ENCODE peak calls at places on chromosomes 16 and 17, in seven cellular contexts. One of them, this sample, is unnamed.
A peak's percentile ranks its signal among the peaks of the same experiment; 100 is the strongest.

GRCh38 chr17:31722251-31723056 is 136.6 kb downstream of the COPRS start:
- DNase-seq in stimulated activated naive CD8-positive, alpha-beta T cell treated with anti-CD3 and anti-CD28 coated beads, Interleukin-15, Interleukin-2, amounts not matched to agents 100 U/mL and 50 U/mL, for 24 hours: no peak
- DNase-seq in GM03348: peak; percentile 52
- DNase-seq in mesenchymal stem cell: peak; percentile 88
- DNase-seq in retina: no peak
- DNase-seq in central memory CD4-positive, alpha-beta T cell: no peak
- DNase-seq in EH: peak; percentile 89
- DNase-seq in this sample: no peak

GRCh38 chr16:56777533-56777932 is 47.6 kb downstream of the NUP93 start:
- DNase-seq in retina: no peak
- DNase-seq in EH: peak; percentile 66
- DNase-seq in GM03348: peak; percentile 27
- DNase-seq in stimulated activated naive CD8-positive, alpha-beta T cell treated with anti-CD3 and anti-CD28 coated beads, Interleukin-15, Interleukin-2, amounts not matched to agents 100 U/mL and 50 U/mL, for 24 hours: no peak
- DNase-seq in mesenchymal stem cell: no peak
- DNase-seq in central memory CD4-positive, alpha-beta T cell: no peak
- DNase-seq in this sample: no peak

GRCh38 chr17:35841505-35841904 is 27.2 kb downstream of the HEATR9 start:
- DNase-seq in central memory CD4-positive, alpha-beta T cell: no peak
- DNase-seq in GM03348: no peak
- DNase-seq in retina: no peak
- DNase-seq in stimulated activated naive CD8-positive, alpha-beta T cell treated with anti-CD3 and anti-CD28 coated beads, Interleukin-15, Interleukin-2, amounts not matched to agents 100 U/mL and 50 U/mL, for 24 hours: no peak
- DNase-seq in mesenchymal stem cell: peak; percentile 17
- DNase-seq in EH: peak; percentile 17
- DNase-seq in this sample: no peak

GRCh38 chr17:77279448-77280303 is 138.9 kb downstream of the SEC14L1 start:
- DNase-seq in central memory CD4-positive, alpha-beta T cell: no peak
- DNase-seq in GM03348: no peak
- DNase-seq in retina: no peak
- DNase-seq in stimulated activated naive CD8-positive, alpha-beta T cell treated with anti-CD3 and anti-CD28 coated beads, Interleukin-15, Interleukin-2, amounts not matched to agents 100 U/mL and 50 U/mL, for 24 hours: no peak
- DNase-seq in EH: no peak
- DNase-seq in mesenchymal stem cell: peak; percentile 16
- DNase-seq in this sample: peak; percentile 95

GRCh38 chr16:30637952-30638351 is 12.8 kb upstream of the PRR14 start:
- DNase-seq in GM03348: peak; percentile 35
- DNase-seq in EH: peak; percentile 70
- DNase-seq in mesenchymal stem cell: peak; percentile 74
- DNase-seq in stimulated activated naive CD8-positive, alpha-beta T cell treated with anti-CD3 and anti-CD28 coated beads, Interleukin-15, Interleukin-2, amounts not matched to agents 100 U/mL and 50 U/mL, for 24 hours: no peak
- DNase-seq in retina: no peak
- DNase-seq in central memory CD4-positive, alpha-beta T cell: peak; percentile 31
- DNase-seq in this sample: peak; percentile 72

GRCh38 chr17:81400154-81400938 is 5.1 kb downstream of the BAHCC1 start:
- DNase-seq in EH: peak; percentile 76
- DNase-seq in retina: peak; percentile 80
- DNase-seq in central memory CD4-positive, alpha-beta T cell: no peak
- DNase-seq in mesenchymal stem cell: peak; percentile 77
- DNase-seq in stimulated activated naive CD8-positive, alpha-beta T cell treated with anti-CD3 and anti-CD28 coated beads, Interleukin-15, Interleukin-2, amounts not matched to agents 100 U/mL and 50 U/mL, for 24 hours: peak; percentile 35
- DNase-seq in GM03348: peak; percentile 67
- DNase-seq in this sample: peak; percentile 71

GRCh38 chr17:46776298-46777005 is 42.0 kb downstream of the WNT3 start:
- DNase-seq in mesenchymal stem cell: no peak
- DNase-seq in retina: no peak
- DNase-seq in central memory CD4-positive, alpha-beta T cell: no peak
- DNase-seq in GM03348: no peak
- DNase-seq in stimulated activated naive CD8-positive, alpha-beta T cell treated with anti-CD3 and anti-CD28 coated beads, Interleukin-15, Interleukin-2, amounts not matched to agents 100 U/mL and 50 U/mL, for 24 hours: no peak
- DNase-seq in EH: no peak
- DNase-seq in this sample: no peak

GRCh38 chr16:74984194-74984669 is 691 bp downstream of the WDR59 start:
- DNase-seq in central memory CD4-positive, alpha-beta T cell: peak; percentile 32
- DNase-seq in stimulated activated naive CD8-positive, alpha-beta T cell treated with anti-CD3 and anti-CD28 coated beads, Interleukin-15, Interleukin-2, amounts not matched to agents 100 U/mL and 50 U/mL, for 24 hours: no peak
- DNase-seq in GM03348: peak; percentile 39
- DNase-seq in retina: no peak
- DNase-seq in mesenchymal stem cell: peak; percentile 63
- DNase-seq in EH: peak; percentile 27
- DNase-seq in this sample: no peak

GRCh38 chr17:80803451-80804428 is 187.9 kb upstream of the CHMP6 start:
- DNase-seq in GM03348: no peak
- DNase-seq in stimulated activated naive CD8-positive, alpha-beta T cell treated with anti-CD3 and anti-CD28 coated beads, Interleukin-15, Interleukin-2, amounts not matched to agents 100 U/mL and 50 U/mL, for 24 hours: no peak
- DNase-seq in retina: no peak
- DNase-seq in mesenchymal stem cell: no peak
- DNase-seq in EH: no peak
- DNase-seq in central memory CD4-positive, alpha-beta T cell: no peak
- DNase-seq in this sample: no peak

This sample was measured in K562.